ENCODE peak calls at places on chromosomes 4 and X, in four cellular contexts. O is T-helper 17 cell, Q is globus pallidus, D is GM13976. A is an unnamed sample.

GRCh38 chr4:133151681-133152329 is 2.7 kb downstream of the PCDH10 start:
- DNase-seq in O (no peak), D (peak), Q (no peak), A (no peak)

GRCh38 chrX:44651347-44651746 is 108.7 kb upstream of the FUNDC1 start:
- DNase-seq in O (no peak), D (no peak), Q (peak), A (no peak)

GRCh38 chrX:154096140-154097002 is 1.1 kb downstream of the MECP2 start:
- DNase-seq in Q (no peak), O (no peak), D (peak), A (no peak)

GRCh38 chr4:164261831-164262230 is 492.1 kb upstream of the SMIM31 start:
- DNase-seq in Q (no peak), O (no peak), D (no peak), A (no peak)

GRCh38 chr4:97952763-97953162 is 190.5 kb downstream of the STPG2 start:
- DNase-seq in Q (no peak), D (no peak), O (no peak), A (no peak)

GRCh38 chrX:119880552-119881437 is 9.2 kb downstream of the NDUFA1 start:
- DNase-seq in O (no peak), D (peak), Q (peak), A (peak)

GRCh38 chr4:110663738-110664444 is 41.0 kb upstream of the PITX2 start:
- DNase-seq in D (no peak), Q (no peak), O (no peak), A (no peak)

GRCh38 chr4:70138751-70139150 is 15.3 kb upstream of the PRR27 start:
- DNase-seq in Q (no peak), O (no peak), D (no peak), A (no peak)

GRCh38 chr4:24840362-24840761 is 45.0 kb downstream of the SOD3 start:
- DNase-seq in Q (peak), O (no peak), D (no peak), A (no peak)

GRCh38 chr4:658681-659667 is 15.1 kb downstream of the ATP5ME start:
- DNase-seq in Q (no peak), O (no peak), D (no peak), A (no peak)

GRCh38 chrX:68440940-68441339 is 7.6 kb upstream of the OPHN1 start:
- DNase-seq in D (no peak), Q (peak), O (no peak), A (no peak)

GRCh38 chrX:48823029-48823428 is 3.3 kb upstream of the ERAS start:
- DNase-seq in D (no peak), O (no peak), Q (no peak), A (no peak)

GRCh38 chrX:2710041-2710471 is 19.0 kb downstream of the CD99 start:
- DNase-seq in O (no peak), Q (no peak), D (no peak), A (no peak)

GRCh38 chr4:99078336-99078735 is 10.3 kb downstream of the ADH5 start:
- DNase-seq in D (no peak), O (no peak), Q (no peak), A (no peak)

GRCh38 chrX:149949743-149950436 is 11.6 kb upstream of the EOLA2 start:
- DNase-seq in D (no peak), Q (no peak), O (no peak), A (no peak)

GRCh38 chrX:68980906-68981616 is 152.2 kb downstream of the EFNB1 start:
- DNase-seq in D (peak), Q (no peak), O (no peak), A (no peak)

GRCh38 chrX:119529355-119530276 is 35.6 kb downstream of the STEEP1 start:
- DNase-seq in O (no peak), Q (no peak), D (no peak), A (peak)

GRCh38 chr4:8870647-8871416 is 807 bp downstream of the HMX1 start:
- DNase-seq in O (no peak), Q (no peak), D (no peak), A (no peak)

GRCh38 chrX:20372533-20372932 is 105.8 kb upstream of the RPS6KA3 start:
- DNase-seq in D (no peak), Q (no peak), O (no peak), A (no peak)

GRCh38 chrX:47283015-47283771 is 50.4 kb downstream of the USP11 start:
- DNase-seq in D (peak), O (no peak), Q (no peak), A (no peak)

GRCh38 chrX:101357166-101357795 is 8.7 kb upstream of the TIMM8A start:
- DNase-seq in O (no peak), D (no peak), Q (no peak), A (no peak)

GRCh38 chr4:129751646-129752045 is 655.7 kb downstream of the C4orf33 start:
- DNase-seq in D (no peak), O (no peak), Q (no peak), A (no peak)

GRCh38 chr4:8199594-8200301 is 658 bp downstream of the SH3TC1 start:
- DNase-seq in O (no peak), Q (no peak), D (peak), A (no peak)

GRCh38 chr4:17077105-17077504 is 178.7 kb upstream of the LDB2 start:
- DNase-seq in O (no peak), D (no peak), Q (no peak), A (no peak)

GRCh38 chrX:30935985-30936384 is 46.9 kb upstream of the TAB3 start:
- DNase-seq in D (no peak), Q (peak), O (no peak), A (no peak)

GRCh38 chr4:2443986-2444740 is 24.7 kb upstream of the RNF4 start:
- DNase-seq in O (no peak), D (no peak), Q (no peak), A (no peak)

GRCh38 chrX:19342331-19342906 is 1.3 kb upstream of the PDHA1 start:
- DNase-seq in O (no peak), Q (no peak), D (no peak), A (no peak)

GRCh38 chr4:106583567-106583966 is 215.0 kb upstream of the GIMD1 start:
- DNase-seq in O (no peak), D (no peak), Q (no peak), A (no peak)

GRCh38 chr4:2786152-2786671 is 6.7 kb upstream of the SH3BP2 start:
- DNase-seq in O (no peak), D (peak), Q (no peak), A (peak)

A was measured in naive B cell.